ENCODE peak calls at places on chromosomes 6 and 20, in ten cellular contexts. M is thoracic aorta, L is fibroblast of mammary gland, H is MM.1S, P is heart right ventricle, Q is left ventricle myocardium inferior, O is AG09309, E is tibial artery, J is GM10248, Z is psoas muscle. K is an unnamed sample.

GRCh38 chr6:131682427-131682826 is 18.8 kb downstream of the OR2A4 start:
- DNase-seq in O (no peak), Z (no peak), M (no peak), P (no peak), J (no peak), Q (no peak), E (no peak), H (no peak), L (peak; percentile 41), K (no peak)

GRCh38 chr20:38875170-38875993 is 50.8 kb upstream of the FAM83D start:
- DNase-seq in E (no peak), Z (no peak), M (no peak), Q (no peak), J (peak; percentile 83), O (no peak), P (no peak), L (no peak), H (peak; percentile 97), K (peak; percentile 79)

GRCh38 chr6:52253494-52253893 is 9.2 kb upstream of the IL17F start:
- DNase-seq in O (no peak), Z (no peak), L (peak; percentile 30), M (no peak), J (no peak), Q (no peak), E (no peak), P (no peak), H (peak; percentile 22), K (no peak)

GRCh38 chr20:62665153-62665754 is 23.0 kb downstream of the SLCO4A1 start:
- DNase-seq in J (no peak), L (no peak), Z (no peak), E (no peak), P (no peak), H (no peak), M (no peak), Q (no peak), O (no peak), K (no peak)

GRCh38 chr6:169169375-169169774 is 84.3 kb downstream of the THBS2 start:
- DNase-seq in H (no peak), Z (no peak), P (no peak), M (no peak), E (peak; percentile 65), L (peak; percentile 49), J (no peak), Q (no peak), O (no peak), K (peak; percentile 13)

GRCh38 chr6:170098428-170099170 is 192.3 kb downstream of the DLL1 start:
- DNase-seq in Q (no peak), L (no peak), H (no peak), E (peak; percentile 54), O (no peak), Z (peak; percentile 44), M (no peak), P (no peak), J (no peak), K (no peak)

GRCh38 chr6:127120109-127120786 is 1.8 kb downstream of the RSPO3 start:
- DNase-seq in P (no peak), H (no peak), O (no peak), E (peak; percentile 62), L (no peak), Z (peak; percentile 57), J (peak; percentile 22), Q (no peak), M (no peak), K (peak; percentile 32)

GRCh38 chr6:85364354-85364753 is 85.5 kb upstream of the NT5E start:
- DNase-seq in M (no peak), Q (no peak), J (no peak), P (no peak), O (peak; percentile 5), H (no peak), Z (no peak), E (no peak), L (peak; percentile 85), K (no peak)

GRCh38 chr6:3575166-3575565 is 118.3 kb upstream of the SLC22A23 start:
- DNase-seq in Q (no peak), Z (no peak), H (no peak), O (no peak), L (no peak), E (no peak), M (no peak), P (no peak), J (no peak), K (no peak)

GRCh38 chr20:40319741-40320499 is 369.1 kb downstream of the MAFB start:
- DNase-seq in E (no peak), Z (no peak), H (no peak), P (no peak), Q (no peak), M (no peak), J (no peak), L (no peak), O (no peak), K (no peak)

GRCh38 chr6:49462071-49462470 is 982 bp downstream of the MMUT start:
- DNase-seq in H (no peak), J (no peak), E (no peak), L (peak; percentile 61), Z (no peak), O (no peak), M (no peak), Q (no peak), P (no peak), K (no peak)

GRCh38 chr6:115838763-115839401 is 221.8 kb downstream of the FRK start:
- DNase-seq in P (no peak), E (no peak), O (no peak), M (no peak), J (peak; percentile 46), Z (no peak), L (peak; percentile 46), H (peak; percentile 14), Q (no peak), K (peak; percentile 49)

GRCh38 chr6:76490456-76490855 is 418.0 kb upstream of the IMPG1 start:
- DNase-seq in L (no peak), M (no peak), J (no peak), E (no peak), O (no peak), Q (no peak), H (no peak), P (no peak), Z (no peak), K (no peak)

GRCh38 chr6:53302678-53303360 is 45.9 kb downstream of the ELOVL5 start:
- DNase-seq in M (no peak), J (no peak), L (peak; percentile 85), Q (no peak), E (no peak), P (no peak), H (peak; percentile 55), O (peak; percentile 76), Z (no peak), K (no peak)

GRCh38 chr6:167968091-167968490 is 29.4 kb upstream of the KIF25 start:
- DNase-seq in Z (no peak), J (no peak), Q (no peak), L (peak; percentile 10), P (no peak), O (no peak), H (no peak), E (no peak), M (no peak), K (no peak)
- TF ChIP-seq CTCF in Z (peak; percentile 29), J (no peak), Q (peak; percentile 48), L (peak; percentile 42), P (peak; percentile 24), O (peak; percentile 37), H (no peak), E (no peak), M (no peak), K (peak; percentile 27)

GRCh38 chr20:23077277-23077676 is 8.8 kb downstream of the CD93 start:
- DNase-seq in O (no peak), H (no peak), P (no peak), Z (no peak), M (no peak), E (no peak), J (no peak), L (no peak), Q (no peak), K (no peak)

GRCh38 chr20:23078351-23078993 is 7.7 kb downstream of the CD93 start:
- DNase-seq in P (no peak), Z (no peak), E (no peak), L (peak; percentile 86), O (no peak), H (no peak), J (no peak), M (no peak), Q (no peak), K (no peak)

GRCh38 chr20:23080521-23080920 is 5.6 kb downstream of the CD93 start:
- DNase-seq in Z (no peak), O (no peak), P (no peak), J (no peak), L (peak; percentile 11), H (no peak), E (no peak), M (no peak), Q (no peak), K (no peak)

GRCh38 chr20:23079926-23080325 is 6.2 kb downstream of the CD93 start:
- DNase-seq in J (no peak), P (no peak), Q (no peak), Z (no peak), E (no peak), M (no peak), H (no peak), O (no peak), L (no peak), K (no peak)

GRCh38 chr20:23078994-23079364 is 7.1 kb downstream of the CD93 start:
- DNase-seq in M (no peak), J (no peak), H (no peak), P (no peak), Z (no peak), E (no peak), O (no peak), Q (no peak), L (no peak), K (no peak)
- TF ChIP-seq CTCF in M (no peak), J (no peak), H (no peak), P (no peak), Z (no peak), E (no peak), O (no peak), Q (no peak), L (no peak), K (peak; percentile 13)

DNA sequence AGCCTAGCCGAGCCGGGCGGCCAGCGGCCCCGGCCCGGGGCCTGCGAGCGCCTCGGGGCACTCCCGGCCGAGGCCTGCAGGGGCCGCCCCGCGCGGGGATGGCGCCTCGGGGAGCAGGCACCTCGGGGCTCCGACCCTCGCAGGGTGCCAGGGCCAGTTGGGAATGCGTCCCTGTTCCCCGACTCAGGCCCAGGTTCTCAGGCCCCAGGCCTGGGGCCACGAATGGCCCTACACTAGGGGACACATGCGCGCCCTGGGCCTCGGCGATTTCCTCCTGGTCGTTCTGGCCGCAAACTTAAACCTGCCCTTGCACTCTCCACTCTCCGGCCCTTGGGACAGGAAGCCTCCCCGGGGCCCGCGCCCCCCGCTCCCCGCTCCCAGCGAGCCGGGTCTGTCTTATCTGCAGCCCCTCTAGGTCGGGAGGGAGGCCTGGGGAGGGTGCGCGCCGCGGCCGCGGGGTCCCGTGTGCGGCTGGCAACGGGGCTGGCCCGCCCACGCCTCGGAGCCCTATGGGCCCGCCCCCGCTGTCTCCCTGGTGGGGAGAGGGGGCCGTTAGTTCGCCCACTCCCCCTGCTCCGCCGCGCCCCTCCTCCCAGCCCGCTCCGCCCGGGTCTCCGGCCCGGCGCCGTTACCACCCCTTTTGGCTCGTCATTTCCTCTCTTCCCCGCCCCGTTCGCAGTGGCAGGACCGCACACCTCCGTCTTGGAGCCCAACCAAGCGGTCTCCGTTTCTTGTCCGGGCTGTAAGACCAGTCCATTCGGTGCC is 611 bp downstream of the NFYA start:
- DNase-seq in E (peak; percentile 92), H (peak; percentile 78), Q (peak; percentile 86), M (peak; percentile 54), P (peak; percentile 87), Z (peak; percentile 93), L (no peak), J (peak; percentile 72), O (no peak), K (peak; percentile 76)
- TF ChIP-seq CTCF in E (peak; percentile 12), H (peak; percentile 19), Q (peak; percentile 53), M (peak; percentile 43), P (peak; percentile 45), Z (peak; percentile 43), L (no peak), J (peak; percentile 28), O (peak; percentile 2), K (peak; percentile 2)

GRCh38 chr6:21457647-21458046 is 135.9 kb upstream of the SOX4 start:
- DNase-seq in H (no peak), O (no peak), Z (no peak), J (no peak), P (no peak), E (no peak), Q (no peak), L (no peak), M (no peak), K (no peak)
- TF ChIP-seq CTCF in H (no peak), O (no peak), Z (no peak), J (no peak), P (no peak), E (no peak), Q (no peak), L (no peak), M (no peak), K (no peak)